ENCODE peak calls at places on chromosome 11, in six cellular contexts. K is colonic mucosa, F is GM23338, J is GM10248, U is A549, A is fibroblast of villous mesenchyme. N is an unnamed sample.

GRCh38 chr11:17076517-17077239 is 789 bp downstream of the RPS13 start:
- DNase-seq in K (no peak), F (no peak), J (no peak), U (no peak), A (peak; percentile 33), N (no peak)

GRCh38 chr11:27907534-27907933 is 200.4 kb downstream of the KIF18A start:
- DNase-seq in K (no peak), F (no peak), J (no peak), U (no peak), A (peak; percentile 27), N (no peak)

GRCh38 chr11:107493117-107493516 is 35.5 kb upstream of the CWF19L2 start:
- DNase-seq in K (no peak), F (no peak), J (no peak), U (peak; percentile 6), A (no peak), N (no peak)

GRCh38 chr11:109865558-109866186 is 227.5 kb upstream of the ZC3H12C start:
- DNase-seq in K (peak; percentile 21), F (peak; percentile 21), J (no peak), U (no peak), A (no peak), N (no peak)

GRCh38 chr11:17642980-17643379 is 76.4 kb upstream of the MYOD1 start:
- DNase-seq in K (no peak), F (no peak), J (peak; percentile 7), U (no peak), A (no peak), N (no peak)

GRCh38 chr11:93038521-93038920 is 69.1 kb downstream of the MTNR1B start:
- DNase-seq in K (no peak), F (no peak), J (no peak), U (no peak), A (no peak), N (no peak)

GRCh38 chr11:87290304-87290922 is 252.7 kb downstream of the TMEM135 start:
- DNase-seq in K (no peak), F (peak; percentile 79), J (peak; percentile 53), U (peak; percentile 42), A (peak; percentile 76), N (no peak)

GRCh38 chr11:65615950-65616574 is 486 bp downstream of the PCNX3 start:
- DNase-seq in K (peak; percentile 62), F (peak; percentile 57), J (peak; percentile 70), U (peak; percentile 46), A (peak; percentile 35), N (no peak)

GRCh38 chr11:75562836-75563484 is 907 bp downstream of the SERPINH1 start:
- DNase-seq in K (no peak), F (peak; percentile 98), J (no peak), U (no peak), A (peak; percentile 52), N (no peak)

GRCh38 chr11:103656382-103656781 is 380.1 kb upstream of the DDI1 start:
- DNase-seq in K (no peak), F (no peak), J (no peak), U (no peak), A (no peak), N (no peak)

GRCh38 chr11:132033051-132033450 is 662.6 kb downstream of the NTM start:
- DNase-seq in K (no peak), F (no peak), J (no peak), U (no peak), A (no peak), N (no peak)

GRCh38 chr11:13465909-13466371 is 2.9 kb upstream of the BTBD10 start:
- DNase-seq in K (no peak), F (peak; percentile 38), J (peak; percentile 35), U (peak; percentile 62), A (peak; percentile 38), N (peak; percentile 38)

GRCh38 chr11:130827697-130828377 is 88.4 kb downstream of the SNX19 start:
- DNase-seq in K (peak; percentile 45), F (peak; percentile 86), J (peak; percentile 25), U (peak; percentile 69), A (peak; percentile 81), N (no peak)

GRCh38 chr11:44467413-44467812 is 98.0 kb upstream of the CD82 start:
- DNase-seq in K (no peak), F (peak; percentile 69), J (no peak), U (no peak), A (no peak), N (no peak)

GRCh38 chr11:128708660-128709059 is 14.8 kb downstream of the FLI1 start:
- DNase-seq in K (no peak), F (no peak), J (no peak), U (no peak), A (no peak), N (no peak)

GRCh38 chr11:20671856-20672546 is 2.6 kb downstream of the NELL1 start:
- DNase-seq in K (no peak), F (peak; percentile 34), J (no peak), U (peak; percentile 31), A (no peak), N (no peak)
- TF ChIP-seq CTCF in K (no peak), F (peak; percentile 24), J (peak; percentile 16), U (peak; percentile 48), A (no peak), N (peak; percentile 18)

DNA sequence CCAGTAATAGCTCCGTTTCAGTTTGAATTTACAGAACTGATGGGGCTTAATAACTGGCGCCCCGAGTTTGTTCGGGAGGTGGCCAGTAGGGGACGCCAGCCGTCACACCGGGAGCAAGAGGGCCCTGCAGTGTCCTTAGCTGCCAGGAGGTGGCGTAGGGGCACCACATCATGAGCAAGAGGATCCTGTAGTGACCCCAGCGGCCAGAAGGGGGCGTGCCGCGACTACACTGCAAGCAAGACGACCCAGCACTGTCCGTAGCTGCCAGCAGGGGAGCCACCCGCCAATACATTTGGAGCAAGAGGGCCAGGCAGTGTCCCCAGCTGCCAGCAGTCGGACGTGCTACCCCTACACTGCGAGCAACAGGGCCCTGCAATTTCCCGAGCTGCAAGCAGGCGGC is 663.7 kb upstream of the B3GAT1 start:
- DNase-seq in K (peak; percentile 53), F (peak; percentile 80), J (no peak), U (no peak), A (peak; percentile 95), N (no peak)
- TF ChIP-seq CTCF in K (no peak), F (peak; percentile 90), J (peak; percentile 37), U (no peak), A (peak; percentile 98), N (peak; percentile 35)

GRCh38 chr11:115042002-115042401 is 363.7 kb downstream of the NXPE2 start:
- DNase-seq in K (no peak), F (peak; percentile 15), J (no peak), U (no peak), A (no peak), N (no peak)
- TF ChIP-seq CTCF in K (no peak), F (peak; percentile 38), J (no peak), U (no peak), A (no peak), N (no peak)

DNA sequence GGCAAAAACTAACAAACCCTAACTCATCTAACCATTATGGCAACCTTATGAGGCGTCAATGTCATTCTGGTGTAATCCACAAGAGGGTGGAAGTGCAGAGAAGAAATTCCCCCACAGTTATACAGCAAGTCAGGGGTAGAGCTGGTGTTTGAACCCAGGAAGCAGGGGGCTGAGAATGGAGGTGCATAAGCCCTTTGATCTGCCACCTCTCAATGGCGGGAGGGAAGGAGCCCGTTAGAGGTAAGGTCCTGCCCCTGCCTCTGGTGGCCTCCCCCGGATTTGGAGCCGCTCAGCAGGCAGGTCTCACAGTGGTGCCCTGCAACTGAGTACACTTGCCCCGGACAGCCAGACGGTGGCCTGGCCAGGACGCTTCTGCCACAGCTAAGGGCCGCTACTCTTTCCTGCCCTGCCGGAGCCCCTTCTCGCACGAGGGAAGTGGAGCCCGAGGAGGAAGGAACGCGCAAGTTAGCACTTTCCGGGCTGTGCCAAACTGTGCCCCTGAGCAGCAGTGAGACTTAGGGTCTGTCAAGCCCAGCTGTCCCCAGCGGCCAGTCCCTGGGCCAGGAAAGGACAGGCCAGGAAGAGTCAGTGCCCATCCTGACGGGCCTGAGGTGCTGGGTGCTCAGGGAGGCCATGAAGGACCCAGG is 1.1 kb downstream of the FXYD2 start:
- DNase-seq in K (no peak), F (no peak), J (peak; percentile 36), U (no peak), A (no peak), N (no peak)
- TF ChIP-seq CTCF in K (no peak), F (peak; percentile 17), J (no peak), U (no peak), A (peak; percentile 29), N (no peak)

DNA sequence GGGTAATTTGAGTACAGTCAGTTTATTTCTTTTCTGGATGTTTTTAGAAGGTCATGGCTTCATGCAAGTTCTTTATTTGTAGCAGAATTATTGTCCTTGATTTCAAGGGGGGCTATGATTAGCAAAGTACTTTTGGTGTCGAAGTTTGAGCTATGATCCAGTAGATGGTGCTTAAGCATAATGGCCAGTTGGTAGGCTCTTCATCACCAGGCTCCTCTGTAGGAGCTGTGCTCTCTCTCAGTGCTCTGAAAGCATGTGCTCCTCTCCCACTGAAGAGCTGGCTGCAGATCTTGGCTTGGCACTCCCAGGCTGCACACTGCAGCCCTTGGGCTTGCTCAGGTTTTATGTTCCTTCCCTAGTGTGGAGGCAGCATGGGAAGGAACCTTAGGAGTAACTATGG is 852.7 kb downstream of the LUZP2 start:
- DNase-seq in K (no peak), F (no peak), J (no peak), U (no peak), A (no peak), N (no peak)
- TF ChIP-seq CTCF in K (no peak), F (no peak), J (no peak), U (no peak), A (no peak), N (no peak)

GRCh38 chr11:126391970-126392637 is 36.6 kb downstream of the ST3GAL4 start:
- DNase-seq in K (no peak), F (peak; percentile 75), J (no peak), U (no peak), A (no peak), N (no peak)
- TF ChIP-seq CTCF in K (no peak), F (peak; percentile 50), J (no peak), U (no peak), A (peak; percentile 28), N (no peak)

N was measured in D721Med.